ENCODE peak calls at places on chromosomes 11 and 22, in ten cellular contexts. Z is adrenal gland; M is CD8-positive, alpha-beta T cell; O is pancreas; K is MM.1S; V is left ventricle myocardium inferior; J is mammary epithelial cell; H is ovary; W is stomach; U is endodermal cell. C is an unnamed sample.

GRCh38 chr22:42327462-42328129 is 57.1 kb upstream of the TCF20 start:
- DNase-seq in Z (no peak), M (no peak), O (no peak), K (no peak), V (no peak), J (no peak), H (no peak), W (no peak), U (no peak), C (no peak)

GRCh38 chr11:79229047-79229446 is 211.8 kb downstream of the TENM4 start:
- DNase-seq in Z (no peak), M (no peak), O (no peak), K (no peak), V (no peak), J (peak; percentile 11), H (no peak), W (no peak), U (no peak), C (no peak)

GRCh38 chr11:58613228-58613627 is 9.2 kb upstream of the CNTF start:
- DNase-seq in Z (no peak), M (no peak), O (no peak), K (no peak), V (no peak), J (no peak), H (no peak), W (no peak), U (no peak), C (no peak)

GRCh38 chr11:8338138-8338537 is 74.5 kb upstream of the LMO1 start:
- DNase-seq in Z (peak; percentile 73), M (no peak), O (peak; percentile 87), K (no peak), V (peak; percentile 43), J (no peak), H (peak; percentile 68), W (peak; percentile 58), U (peak; percentile 93), C (no peak)

GRCh38 chr11:6755303-6755952 is 16.3 kb downstream of the OR2AG2 start:
- DNase-seq in Z (peak; percentile 41), M (no peak), O (no peak), K (peak; percentile 38), V (no peak), J (peak; percentile 17), H (no peak), W (peak; percentile 27), U (peak; percentile 78), C (no peak)

GRCh38 chr11:130598433-130598832 is 150.0 kb downstream of the ADAMTS15 start:
- DNase-seq in Z (no peak), M (no peak), O (no peak), K (no peak), V (no peak), J (no peak), H (no peak), W (no peak), U (peak; percentile 45), C (no peak)

GRCh38 chr11:84524422-84525051 is 1102.6 kb downstream of the DLG2 start:
- DNase-seq in Z (no peak), M (no peak), O (no peak), K (peak; percentile 33), V (no peak), J (no peak), H (no peak), W (no peak), U (no peak), C (no peak)

GRCh38 chr11:8082391-8083087 is 1.5 kb downstream of the TUB start:
- DNase-seq in Z (no peak), M (no peak), O (peak; percentile 47), K (no peak), V (no peak), J (no peak), H (no peak), W (no peak), U (peak; percentile 82), C (no peak)

GRCh38 chr22:41682033-41682807 is 6.4 kb downstream of the SNU13 start:
- DNase-seq in Z (peak; percentile 91), M (peak; percentile 83), O (peak; percentile 89), K (peak; percentile 73), V (peak; percentile 87), J (peak; percentile 75), H (peak; percentile 92), W (peak; percentile 90), U (peak; percentile 91), C (no peak)

GRCh38 chr22:48808038-48808960 is 1019.4 kb downstream of the BRD1 start:
- DNase-seq in Z (no peak), M (no peak), O (no peak), K (no peak), V (no peak), J (no peak), H (no peak), W (no peak), U (no peak), C (no peak)

GRCh38 chr11:84260862-84261261 is 974.7 kb upstream of the CCDC90B start:
- DNase-seq in Z (no peak), M (no peak), O (no peak), K (no peak), V (no peak), J (no peak), H (no peak), W (no peak), U (no peak), C (no peak)

GRCh38 chr11:83511646-83512045 is 225.5 kb upstream of the CCDC90B start:
- DNase-seq in Z (no peak), M (no peak), O (no peak), K (no peak), V (no peak), J (no peak), H (no peak), W (no peak), U (peak; percentile 63), C (no peak)

GRCh38 chr11:534592-535518 is 521 bp downstream of the HRAS start:
- DNase-seq in Z (no peak), M (no peak), O (peak; percentile 79), K (peak; percentile 82), V (peak; percentile 26), J (peak; percentile 92), H (peak; percentile 64), W (peak; percentile 52), U (peak; percentile 69), C (no peak)

GRCh38 chr11:34013893-34014571 is 37.5 kb upstream of the CAPRIN1 start:
- DNase-seq in Z (no peak), M (no peak), O (no peak), K (no peak), V (no peak), J (no peak), H (no peak), W (no peak), U (no peak), C (no peak)
- H3K4me3 ChIP-seq in Z (no peak overlapping the region), M (no peak overlapping the region), O (no peak overlapping the region), K (no peak overlapping the region), V (no peak overlapping the region), J (no peak overlapping the region), H (no peak overlapping the region), W (no peak overlapping the region), U (no peak overlapping the region), C (no peak overlapping the region)

GRCh38 chr22:21984793-21985192 is 2.2 kb upstream of the TOP3B start:
- DNase-seq in Z (no peak), M (no peak), O (no peak), K (no peak), V (no peak), J (peak; percentile 35), H (no peak), W (no peak), U (peak; percentile 92), C (no peak)
- TF ChIP-seq CTCF in Z (no peak), M (no peak), O (no peak), K (peak; percentile 37), V (peak; percentile 14), J (peak; percentile 18), H (no peak), W (no peak), U (peak; percentile 85), C (peak; percentile 39)

DNA sequence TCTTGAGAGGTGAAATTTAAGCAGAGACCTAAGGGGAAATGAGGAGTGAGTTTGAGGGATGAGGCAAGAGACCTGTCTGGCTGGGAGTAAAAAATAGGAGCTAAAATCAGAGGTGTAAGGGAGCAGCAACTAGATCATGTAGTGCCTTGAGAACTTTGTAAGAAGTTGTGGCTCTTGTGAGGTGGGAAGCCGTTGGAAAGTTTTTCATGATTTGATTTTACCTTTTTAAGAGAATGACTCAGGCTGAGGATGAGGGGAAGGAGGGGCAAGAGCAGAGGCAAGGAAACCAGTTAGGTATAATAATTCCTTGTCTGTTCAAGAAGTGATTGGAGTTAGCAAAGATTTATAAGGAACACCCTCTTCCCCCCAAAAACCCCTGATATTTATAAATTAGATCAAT is 25.8 kb downstream of the QSER1 start:
- DNase-seq in Z (no peak), M (no peak), O (no peak), K (no peak), V (no peak), J (peak; percentile 26), H (no peak), W (no peak), U (no peak), C (no peak)
- H3K4me3 ChIP-seq in Z (no peak overlapping the region), M (no peak overlapping the region), O (no peak overlapping the region), K (no peak overlapping the region), V (no peak overlapping the region), J (no peak overlapping the region), H (no peak overlapping the region), W (no peak overlapping the region), U (no peak overlapping the region), C (no peak overlapping the region)

GRCh38 chr11:73204711-73205121 is 13.4 kb upstream of the P2RY2 start:
- DNase-seq in Z (peak; percentile 56), M (no peak), O (peak; percentile 47), K (no peak), V (peak; percentile 38), J (no peak), H (peak; percentile 23), W (no peak), U (peak; percentile 38), C (no peak)

GRCh38 chr11:73203790-73204189 is 14.3 kb upstream of the P2RY2 start:
- DNase-seq in Z (no peak), M (no peak), O (peak; percentile 38), K (no peak), V (no peak), J (no peak), H (peak; percentile 33), W (no peak), U (peak; percentile 39), C (no peak)

GRCh38 chr11:73205666-73206343 is 12.3 kb upstream of the P2RY2 start:
- DNase-seq in Z (no peak), M (no peak), O (no peak), K (no peak), V (no peak), J (no peak), H (no peak), W (no peak), U (peak; percentile 10), C (no peak)

GRCh38 chr11:73209892-73210291 is 8.2 kb upstream of the P2RY2 start:
- DNase-seq in Z (no peak), M (no peak), O (no peak), K (no peak), V (no peak), J (no peak), H (no peak), W (no peak), U (no peak), C (no peak)

DNA sequence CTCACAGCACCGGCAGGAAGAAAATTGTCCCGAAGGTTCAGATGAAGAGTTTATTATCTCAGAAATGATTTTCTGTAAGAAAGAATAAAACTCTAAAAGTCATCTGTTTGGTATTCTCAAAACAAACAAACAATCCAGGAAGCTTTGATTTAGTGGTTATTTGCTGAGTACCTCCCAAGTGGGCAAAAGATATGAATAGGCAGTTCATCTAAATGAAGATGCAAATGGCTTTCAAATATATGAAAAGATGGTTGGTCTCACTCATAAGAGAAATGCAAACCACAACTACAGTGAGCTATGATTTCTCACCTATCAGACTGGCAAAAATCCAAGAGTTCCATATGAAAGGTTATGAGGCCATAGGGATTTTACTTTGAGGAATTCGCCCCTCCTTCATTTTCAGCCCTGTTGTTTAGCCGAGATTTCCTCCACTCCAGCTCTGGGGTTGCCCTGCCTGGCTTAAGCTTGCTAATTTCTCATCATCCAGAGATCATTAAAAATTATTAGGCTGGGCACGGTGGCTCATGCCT is 11.3 kb upstream of the P2RY2 start:
- DNase-seq in Z (no peak), M (no peak), O (no peak), K (no peak), V (no peak), J (no peak), H (no peak), W (no peak), U (no peak), C (no peak)
- TF ChIP-seq CTCF in Z (no peak), M (no peak), O (no peak), K (no peak), V (no peak), J (no peak), H (no peak), W (no peak), U (no peak), C (no peak)